ENCODE peak calls at places on chromosomes 2 and 18, in seven cellular contexts. E, X, A, N, R, Y and F are unnamed samples.

GRCh38 chr18:72544092-72544886 is at the start of gene CBLN2:
- DNase-seq in X (peak; percentile 23), E (peak; percentile 81), N (peak; percentile 23), A (no peak), Y (no peak), R (peak; percentile 89), F (peak; percentile 92)

GRCh38 chr2:237139123-237139675 is 53.5 kb downstream of the COPS8 start:
- DNase-seq in X (no peak), E (no peak), Y (no peak), A (no peak), N (no peak), R (peak; percentile 28), F (no peak)

GRCh38 chr2:15973446-15974202 is 33.3 kb downstream of the MYCN start:
- DNase-seq in X (no peak), N (no peak), E (no peak), R (no peak), Y (no peak), A (no peak), F (no peak)

GRCh38 chr2:224114428-224114827 is 75.3 kb upstream of the SERPINE2 start:
- DNase-seq in N (no peak), R (no peak), Y (no peak), E (no peak), A (no peak), X (no peak), F (no peak)

GRCh38 chr2:152407204-152407721 is 72.3 kb downstream of the FMNL2 start:
- DNase-seq in Y (peak; percentile 55), A (no peak), N (no peak), E (no peak), X (peak; percentile 4), R (peak; percentile 58), F (peak; percentile 28)

GRCh38 chr18:76803814-76804213 is 18.5 kb upstream of the ZNF236 start:
- DNase-seq in E (peak; percentile 58), N (peak; percentile 44), X (peak; percentile 75), R (peak; percentile 88), Y (peak; percentile 51), A (no peak), F (peak; percentile 77)

GRCh38 chr18:1578505-1578904 is 673.8 kb downstream of the ADCYAP1 start:
- DNase-seq in Y (no peak), E (no peak), X (no peak), N (no peak), A (no peak), R (no peak), F (no peak)

GRCh38 chr2:218270721-218271486 is 585 bp downstream of the PNKD start:
- DNase-seq in Y (no peak), N (no peak), A (no peak), R (no peak), X (no peak), E (no peak), F (no peak)

GRCh38 chr2:56801214-56801613 is 617.4 kb downstream of the CCDC85A start:
- DNase-seq in Y (no peak), N (no peak), A (no peak), R (no peak), X (no peak), E (no peak), F (no peak)

GRCh38 chr2:6986251-6986893 is 69.2 kb downstream of the RNF144A start:
- DNase-seq in Y (no peak), A (no peak), N (no peak), X (peak; percentile 19), E (no peak), R (no peak), F (peak; percentile 55)

GRCh38 chr2:234773764-234774409 is 177.9 kb upstream of the SH3BP4 start:
- DNase-seq in X (no peak), Y (no peak), N (no peak), R (no peak), A (no peak), E (no peak), F (no peak)

GRCh38 chr2:160836755-160837154 is 323.5 kb upstream of the TANK start:
- DNase-seq in N (no peak), E (no peak), A (no peak), X (no peak), Y (no peak), R (no peak), F (no peak)

GRCh38 chr2:217166241-217166640 is 306.4 kb upstream of the TNP1 start:
- DNase-seq in E (no peak), R (no peak), X (peak; percentile 57), N (peak; percentile 46), A (peak; percentile 32), Y (peak; percentile 15), F (peak; percentile 30)

GRCh38 chr18:76350134-76351025 is 144.7 kb downstream of the ZNF516 start:
- DNase-seq in A (no peak), R (no peak), E (no peak), Y (no peak), N (no peak), X (no peak), F (no peak)

GRCh38 chr18:57807336-57808117 is 4.4 kb upstream of the ATP8B1 start:
- DNase-seq in R (no peak), E (no peak), X (no peak), A (no peak), N (no peak), Y (no peak), F (no peak)

GRCh38 chr18:57805117-57805516 is 2.0 kb upstream of the ATP8B1 start:
- DNase-seq in Y (no peak), A (no peak), E (no peak), R (no peak), X (no peak), N (no peak), F (no peak)

GRCh38 chr18:57806201-57806890 is 3.2 kb upstream of the ATP8B1 start:
- DNase-seq in R (no peak), X (no peak), Y (no peak), N (no peak), E (no peak), A (no peak), F (no peak)

GRCh38 chr18:57809190-57809589 is 6.1 kb upstream of the ATP8B1 start:
- DNase-seq in A (no peak), E (no peak), Y (no peak), X (no peak), R (no peak), N (no peak), F (no peak)

GRCh38 chr18:57806891-57807280 is 3.8 kb upstream of the ATP8B1 start:
- DNase-seq in X (no peak), Y (no peak), E (no peak), A (no peak), R (no peak), N (no peak), F (no peak)
- TF ChIP-seq JUND in X (no peak), Y (no peak), E (no peak), A (no peak), R (no peak), N (no peak), F (peak; percentile 97)

GRCh38 chr18:55219823-55220222 is 260.6 kb upstream of the CCDC68 start:
- DNase-seq in Y (no peak), E (no peak), N (no peak), X (no peak), A (no peak), R (no peak), F (no peak)

GRCh38 chr18:55213586-55213985 is 254.3 kb upstream of the CCDC68 start:
- DNase-seq in E (no peak), R (no peak), Y (no peak), N (no peak), X (no peak), A (no peak), F (no peak)

GRCh38 chr18:55214969-55215368 is 255.7 kb upstream of the CCDC68 start:
- DNase-seq in X (no peak), E (no peak), Y (no peak), N (no peak), A (no peak), R (no peak), F (no peak)

GRCh38 chr18:55219059-55219458 is 259.8 kb upstream of the CCDC68 start:
- DNase-seq in X (no peak), E (no peak), R (no peak), N (no peak), A (no peak), Y (no peak), F (no peak)

DNA sequence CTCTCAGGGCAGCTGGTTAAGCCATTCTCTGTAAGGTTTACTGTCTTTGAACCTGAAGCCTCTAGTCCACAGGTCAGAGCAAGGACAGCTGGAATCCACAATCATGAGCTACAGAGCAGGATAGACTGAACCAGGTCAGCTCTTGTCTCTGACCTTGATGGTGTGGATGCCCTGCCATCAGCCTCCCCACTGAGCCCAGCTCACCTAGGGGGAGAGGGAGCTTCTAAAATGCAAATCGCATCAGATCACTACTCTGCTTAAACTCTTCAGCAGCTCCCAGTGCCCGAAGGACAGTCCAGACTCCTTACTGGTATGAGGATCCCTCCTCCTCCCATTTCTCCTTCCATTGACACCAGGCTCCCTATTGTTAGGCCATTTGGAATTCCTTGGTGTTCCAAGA is 255.3 kb upstream of the CCDC68 start:
- DNase-seq in E (no peak), R (no peak), A (no peak), X (no peak), Y (no peak), N (no peak), F (no peak)
- TF ChIP-seq JUND in E (no peak), R (no peak), A (no peak), X (no peak), Y (no peak), N (no peak), F (no peak)

GRCh38 chr2:211349031-211349430 is 792.6 kb downstream of the CPS1 start:
- DNase-seq in X (no peak), R (no peak), N (no peak), A (no peak), Y (no peak), E (no peak), F (no peak)
- TF ChIP-seq JUND in X (no peak), R (no peak), N (no peak), A (no peak), Y (no peak), E (no peak), F (no peak)

DNA sequence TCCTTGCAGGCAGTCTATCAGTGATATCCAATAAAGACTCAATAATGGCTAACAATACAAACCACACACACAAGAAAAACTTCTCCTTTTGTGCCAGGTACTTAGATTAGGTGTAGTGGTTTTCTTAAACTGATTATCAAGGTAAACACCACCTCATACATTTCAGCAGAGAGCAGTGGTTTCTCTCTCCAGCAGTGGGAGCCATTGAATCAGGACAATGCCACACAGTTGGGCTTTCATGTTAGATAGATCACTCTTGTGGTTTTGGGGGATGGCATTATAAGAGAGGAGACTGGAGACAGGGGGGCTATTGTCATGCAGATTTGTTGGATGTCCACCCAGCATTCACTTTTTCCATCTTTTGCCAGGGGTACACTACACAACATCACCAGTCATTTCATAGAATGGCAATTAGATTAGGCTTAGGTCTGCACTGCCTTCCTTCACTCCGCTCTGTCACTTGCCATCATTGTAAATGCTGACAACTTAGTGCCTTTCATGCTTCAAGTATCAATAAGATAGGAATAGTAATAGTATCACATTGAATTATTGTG is 13.6 kb upstream of the IRS1 start:
- DNase-seq in Y (no peak), R (no peak), X (peak; percentile 20), N (no peak), A (no peak), E (no peak), F (peak; percentile 28)
- TF ChIP-seq JUND in Y (no peak), R (no peak), X (no peak), N (no peak), A (no peak), E (no peak), F (no peak)